ENCODE peak calls at places on chromosomes 6 and 20, in five cellular contexts. T is HL-60, Y is NCI-H460, G is AG10803, E is nephron progenitor cell. C is an unnamed sample.

GRCh38 chr6:82006027-82006738 is 241.4 kb downstream of the IBTK start:
- DNase-seq in T (peak), Y (no peak), G (peak), E (no peak), C (no peak)

GRCh38 chr6:154154389-154154967 is 115.4 kb downstream of the OPRM1 start:
- DNase-seq in T (peak), Y (peak), G (peak), E (peak), C (peak)

GRCh38 chr20:50837532-50838321 is 42.9 kb downstream of the BCAS4 start:
- DNase-seq in T (no peak), Y (no peak), G (peak), E (no peak), C (no peak)

GRCh38 chr6:30497714-30498113 is 8.4 kb downstream of the HLA-E start:
- DNase-seq in T (no peak), Y (no peak), G (no peak), E (no peak), C (no peak)

GRCh38 chr6:135920689-135921088 is 69.2 kb downstream of the PDE7B start:
- DNase-seq in T (no peak), Y (no peak), G (no peak), E (no peak), C (no peak)

GRCh38 chr20:48703511-48704219 is 124.1 kb downstream of the PREX1 start:
- DNase-seq in T (no peak), Y (no peak), G (no peak), E (no peak), C (no peak)

GRCh38 chr6:108621117-108621516 is 60.4 kb downstream of the FOXO3 start:
- DNase-seq in T (no peak), Y (no peak), G (peak), E (no peak), C (no peak)

GRCh38 chr6:17418281-17419188 is 25.1 kb downstream of the CAP2 start:
- DNase-seq in T (no peak), Y (peak), G (peak), E (peak), C (no peak)

GRCh38 chr6:95658896-95659295 is 81.6 kb downstream of the MANEA start:
- DNase-seq in T (no peak), Y (no peak), G (no peak), E (no peak), C (no peak)

GRCh38 chr6:20705741-20706140 is 171.5 kb downstream of the CDKAL1 start:
- DNase-seq in T (no peak), Y (no peak), G (no peak), E (no peak), C (no peak)